ENCODE peak calls at places on chromosomes 6 and 20, in four cellular contexts. E is activated naive CD4-positive, alpha-beta T cell; H is activated T-cell treated with anti-CD3 and anti-CD28 coated beads for 1 hour; M is aorta. Q is an unnamed sample.

GRCh38 chr6:1792989-1793388 is 183.3 kb downstream of the FOXC1 start:
- DNase-seq in E (no peak), H (no peak), M (no peak), Q (peak)

GRCh38 chr20:47506335-47506734 is 4.6 kb downstream of the NCOA3 start:
- DNase-seq in H (no peak), M (no peak), E (no peak), Q (no peak)

GRCh38 chr6:72464791-72465691 is 156.8 kb upstream of the KCNQ5 start:
- DNase-seq in H (no peak), M (peak), E (no peak), Q (peak)

GRCh38 chr6:149990672-149991402 is 27.1 kb downstream of the ULBP1 start:
- DNase-seq in H (no peak), E (no peak), M (no peak), Q (no peak)

GRCh38 chr6:18380165-18380564 is 7.0 kb upstream of the RNF144B start:
- DNase-seq in E (no peak), M (no peak), H (no peak), Q (no peak)

GRCh38 chr20:46333136-46333991 is 25.1 kb upstream of the CDH22 start:
- DNase-seq in E (no peak), M (no peak), H (no peak), Q (peak)

GRCh38 chr20:43755851-43756250 is 29.0 kb upstream of the GTSF1L start:
- DNase-seq in H (no peak), E (no peak), M (no peak), Q (no peak)

GRCh38 chr20:53579581-53580375 is 13.9 kb downstream of the ZNF217 start:
- DNase-seq in H (no peak), M (no peak), E (no peak), Q (peak)

GRCh38 chr6:117167520-117168271 is 97.7 kb upstream of the VGLL2 start:
- DNase-seq in M (no peak), H (no peak), E (no peak), Q (peak)

GRCh38 chr20:25000268-25000801 is 7.8 kb upstream of the APMAP start:
- DNase-seq in H (no peak), M (peak), E (no peak), Q (peak)

GRCh38 chr6:56909115-56909907 is 45.6 kb upstream of the BEND6 start:
- DNase-seq in M (no peak), H (no peak), E (no peak), Q (peak)

GRCh38 chr20:57753332-57754164 is 43.7 kb upstream of the PMEPA1 start:
- DNase-seq in H (no peak), M (no peak), E (no peak), Q (no peak)

GRCh38 chr6:152598858-152599537 is 38.2 kb downstream of the SYNE1 start:
- DNase-seq in H (no peak), M (no peak), E (no peak), Q (no peak)

GRCh38 chr6:170271771-170272314 is 19.0 kb downstream of the DLL1 start:
- DNase-seq in M (peak), E (peak), H (peak), Q (no peak)

GRCh38 chr6:105184921-105185320 is 5.1 kb upstream of the POPDC3 start:
- DNase-seq in M (no peak), H (no peak), E (no peak), Q (no peak)

GRCh38 chr20:59565768-59566461 is 38.4 kb upstream of the PHACTR3 start:
- DNase-seq in H (no peak), M (no peak), E (no peak), Q (no peak)

Q was measured in myocyte.